ENCODE peak calls at places on chromosomes 13 and 19, in eight cellular contexts. I is mesenteric fat pad; E is activated CD8-positive, alpha-beta T cell treated with anti-CD3 and anti-CD28 coated beads for 36 hours; K is activated T-helper 2 cell treated with anti-CD3 and anti-CD28 coated beads, Interferon-gamma antibody, Interleukin-2, Interleukin-4, amounts not matched to agents 10 μg/mL and 5 μg/mL and 100 μg/mL, durations not matched to agents 14 hours and 24 hours and 36 hours; D is adrenal gland; H is anterior cingulate cortex; U is pons; L is HS-5. S is an unnamed sample.
A peak's percentile ranks its signal among the peaks of the same experiment; 100 is the strongest.

GRCh38 chr19:33052352-33052972 is 12.2 kb downstream of the RHPN2 start:
- DNase-seq in I (no peak), E (no peak), K (no peak), D (no peak), H (no peak), U (no peak), L (no peak), S (no peak)

GRCh38 chr19:57560049-57560491 is 407 bp upstream of the ZNF550 start:
- DNase-seq in I (no peak), E (no peak), K (no peak), D (peak; percentile 38), H (no peak), U (no peak), L (no peak), S (no peak)

GRCh38 chr19:29085630-29086029 is 127.3 kb downstream of the UQCRFS1 start:
- DNase-seq in I (no peak), E (no peak), K (no peak), D (no peak), H (no peak), U (no peak), L (no peak), S (no peak)

GRCh38 chr13:88022826-88023225 is 351.7 kb downstream of the SLITRK5 start:
- DNase-seq in I (no peak), E (no peak), K (no peak), D (no peak), H (no peak), U (no peak), L (no peak), S (no peak)

GRCh38 chr13:93249259-93249917 is 22.8 kb downstream of the GPC6 start:
- DNase-seq in I (no peak), E (no peak), K (no peak), D (no peak), H (no peak), U (no peak), L (peak; percentile 71), S (no peak)

GRCh38 chr19:10000171-10000826 is 10.0 kb downstream of the COL5A3 start:
- DNase-seq in I (no peak), E (peak; percentile 82), K (peak; percentile 51), D (peak; percentile 86), H (peak; percentile 7), U (peak; percentile 64), L (no peak), S (peak; percentile 72)

GRCh38 chr13:38166121-38166520 is 183.5 kb upstream of the UFM1 start:
- DNase-seq in I (no peak), E (no peak), K (no peak), D (no peak), H (no peak), U (no peak), L (no peak), S (no peak)

GRCh38 chr19:41951686-41952172 is 7.4 kb downstream of the RABAC1 start:
- DNase-seq in I (peak; percentile 92), E (peak; percentile 94), K (peak; percentile 75), D (peak; percentile 85), H (peak; percentile 62), U (peak; percentile 72), L (no peak), S (peak; percentile 89)

GRCh38 chr13:97223711-97224461 is 1.8 kb downstream of the MBNL2 start:
- DNase-seq in I (no peak), E (peak; percentile 35), K (no peak), D (peak; percentile 73), H (no peak), U (peak; percentile 96), L (peak; percentile 60), S (peak; percentile 60)

GRCh38 chr19:35299523-35300339 is 7.8 kb downstream of the MAG start:
- DNase-seq in I (no peak), E (no peak), K (no peak), D (peak; percentile 41), H (peak; percentile 73), U (no peak), L (no peak), S (no peak)

GRCh38 chr13:49457221-49457620 is 13.1 kb downstream of the SETDB2 start:
- DNase-seq in I (no peak), E (no peak), K (no peak), D (peak; percentile 53), H (no peak), U (no peak), L (no peak), S (no peak)

GRCh38 chr13:23876265-23876664 is 12.9 kb downstream of the MIPEP start:
- DNase-seq in I (no peak), E (no peak), K (no peak), D (no peak), H (no peak), U (peak; percentile 62), L (no peak), S (peak; percentile 53)

GRCh38 chr19:5679289-5680082 is 830 bp downstream of the MICOS13 start:
- DNase-seq in I (no peak), E (no peak), K (no peak), D (peak; percentile 51), H (no peak), U (no peak), L (no peak), S (no peak)

GRCh38 chr19:6970478-6970877 is 50.8 kb downstream of the MBD3L2B start:
- DNase-seq in I (no peak), E (peak; percentile 26), K (no peak), D (no peak), H (no peak), U (no peak), L (no peak), S (no peak)

GRCh38 chr13:23458972-23459371 is 25.5 kb upstream of the SACS start:
- DNase-seq in I (no peak), E (no peak), K (no peak), D (no peak), H (no peak), U (no peak), L (no peak), S (no peak)

GRCh38 chr19:29499921-29500590 is 25.7 kb upstream of the VSTM2B start:
- DNase-seq in I (no peak), E (no peak), K (no peak), D (no peak), H (no peak), U (no peak), L (no peak), S (no peak)

GRCh38 chr13:22961835-22962537 is 218.8 kb upstream of the SGCG start:
- DNase-seq in I (no peak), E (no peak), K (no peak), D (no peak), H (no peak), U (no peak), L (no peak), S (no peak)

GRCh38 chr19:28388988-28389387 is 824.0 kb downstream of the UQCRFS1 start:
- DNase-seq in I (no peak), E (no peak), K (no peak), D (no peak), H (no peak), U (no peak), L (no peak), S (no peak)

GRCh38 chr19:35253316-35254286 is 4.8 kb downstream of the LSR start:
- DNase-seq in I (peak; percentile 82), E (no peak), K (no peak), D (peak; percentile 24), H (no peak), U (no peak), L (no peak), S (no peak)

GRCh38 chr13:34364633-34365032 is 546.7 kb downstream of the RFC3 start:
- DNase-seq in I (no peak), E (no peak), K (no peak), D (no peak), H (no peak), U (no peak), L (no peak), S (no peak)

GRCh38 chr13:109012115-109012514 is 382.7 kb downstream of the MYO16 start:
- DNase-seq in I (no peak), E (no peak), K (no peak), D (no peak), H (no peak), U (no peak), L (no peak), S (no peak)

GRCh38 chr13:32330438-32330837 is 15.1 kb downstream of the BRCA2 start:
- DNase-seq in I (no peak), E (no peak), K (no peak), D (no peak), H (no peak), U (no peak), L (no peak), S (no peak)

GRCh38 chr13:75384881-75385707 is 96.9 kb downstream of the TBC1D4 start:
- DNase-seq in I (no peak), E (no peak), K (no peak), D (no peak), H (no peak), U (no peak), L (no peak), S (no peak)

GRCh38 chr13:32314271-32314967 is 744 bp downstream of the ZAR1L start:
- DNase-seq in I (no peak), E (no peak), K (no peak), D (peak; percentile 50), H (no peak), U (peak; percentile 35), L (no peak), S (no peak)

GRCh38 chr13:46378411-46378810 is 8.6 kb downstream of the RUBCNL start:
- DNase-seq in I (no peak), E (no peak), K (no peak), D (no peak), H (no peak), U (no peak), L (no peak), S (no peak)

GRCh38 chr13:67137044-67137735 is 92.9 kb downstream of the PCDH9 start:
- DNase-seq in I (no peak), E (no peak), K (no peak), D (no peak), H (no peak), U (no peak), L (no peak), S (no peak)

GRCh38 chr13:31377946-31378345 is 178.2 kb downstream of the B3GLCT start:
- DNase-seq in I (no peak), E (no peak), K (no peak), D (no peak), H (no peak), U (no peak), L (no peak), S (no peak)

GRCh38 chr13:107799001-107799400 is 416.3 kb downstream of the LIG4 start:
- DNase-seq in I (no peak), E (no peak), K (no peak), D (no peak), H (no peak), U (no peak), L (no peak), S (peak; percentile 43)

GRCh38 chr19:2336528-2337328 is 8.2 kb downstream of the SPPL2B start:
- DNase-seq in I (no peak), E (no peak), K (no peak), D (no peak), H (no peak), U (no peak), L (no peak), S (no peak)

GRCh38 chr13:50188696-50189095 is 173.5 kb downstream of the KCNRG start:
- DNase-seq in I (no peak), E (no peak), K (no peak), D (no peak), H (no peak), U (no peak), L (no peak), S (no peak)

GRCh38 chr19:49430678-49431329 is 5.6 kb downstream of the GFY start:
- DNase-seq in I (no peak), E (peak; percentile 66), K (no peak), D (no peak), H (no peak), U (no peak), L (no peak), S (no peak)

GRCh38 chr13:98258226-98258625 is 81.2 kb upstream of the RNF113B start:
- DNase-seq in I (no peak), E (no peak), K (no peak), D (no peak), H (no peak), U (no peak), L (no peak), S (no peak)

GRCh38 chr19:17633700-17634099 is 54.5 kb downstream of the UNC13A start:
- DNase-seq in I (no peak), E (no peak), K (no peak), D (no peak), H (no peak), U (no peak), L (no peak), S (no peak)

GRCh38 chr19:38538793-38539528 is 78.8 kb downstream of the MAP4K1 start:
- DNase-seq in I (no peak), E (peak; percentile 52), K (peak; percentile 28), D (no peak), H (no peak), U (no peak), L (no peak), S (no peak)